ENCODE peak calls at places on chromosomes 13 and 19, in seven cellular contexts. C, I, J, Z, E, F and R are unnamed samples.

GRCh38 chr19:40013991-40014390 is 17.1 kb downstream of the ZNF546 start:
- DNase-seq in C (no peak), I (no peak), J (no peak), Z (no peak), E (no peak), F (no peak), R (no peak)

GRCh38 chr13:76864259-76864658 is 21.9 kb downstream of the KCTD12 start:
- DNase-seq in C (no peak), I (no peak), J (no peak), Z (no peak), E (no peak), F (no peak), R (no peak)

GRCh38 chr19:49374665-49375434 is 11.2 kb downstream of the DKKL1 start:
- DNase-seq in C (no peak), I (no peak), J (no peak), Z (no peak), E (no peak), F (no peak), R (no peak)

GRCh38 chr19:50377051-50377441 is 789 bp downstream of the NR1H2 start:
- DNase-seq in C (no peak), I (no peak), J (peak), Z (peak), E (no peak), F (peak), R (no peak)

GRCh38 chr13:25380082-25380481 is 8.3 kb downstream of the ATP8A2 start:
- DNase-seq in C (no peak), I (no peak), J (no peak), Z (no peak), E (no peak), F (no peak), R (peak)

GRCh38 chr19:53455828-53456227 is 11.7 kb upstream of the ZNF813 start:
- DNase-seq in C (no peak), I (no peak), J (no peak), Z (no peak), E (no peak), F (no peak), R (no peak)

GRCh38 chr13:60165391-60166099 is 1.8 kb upstream of the DIAPH3 start:
- DNase-seq in C (no peak), I (no peak), J (no peak), Z (no peak), E (no peak), F (no peak), R (no peak)

GRCh38 chr13:95644611-95645052 is at the start of gene DZIP1:
- DNase-seq in C (peak), I (peak), J (peak), Z (no peak), E (peak), F (peak), R (no peak)

GRCh38 chr13:27442797-27443196 is 7.6 kb downstream of the MTIF3 start:
- DNase-seq in C (no peak), I (no peak), J (no peak), Z (no peak), E (no peak), F (no peak), R (no peak)

GRCh38 chr19:38375748-38376147 is 1.4 kb downstream of the PSMD8 start:
- DNase-seq in C (no peak), I (no peak), J (no peak), Z (no peak), E (no peak), F (no peak), R (no peak)

GRCh38 chr13:50275392-50276063 is 260.3 kb downstream of the KCNRG start:
- DNase-seq in C (no peak), I (no peak), J (no peak), Z (no peak), E (no peak), F (no peak), R (no peak)

GRCh38 chr19:35046461-35046860 is 4.9 kb downstream of the HPN start:
- DNase-seq in C (no peak), I (no peak), J (no peak), Z (no peak), E (no peak), F (no peak), R (no peak)

GRCh38 chr19:37594982-37595382 is 306 bp downstream of the ZNF540 start:
- DNase-seq in C (peak), I (peak), J (peak), Z (peak), E (peak), F (peak), R (peak)

GRCh38 chr19:38744298-38744681 is at the start of gene CAPN12:
- DNase-seq in C (no peak), I (no peak), J (no peak), Z (no peak), E (no peak), F (no peak), R (no peak)

GRCh38 chr13:51435002-51435578 is 17.7 kb downstream of the INTS6 start:
- DNase-seq in C (no peak), I (no peak), J (no peak), Z (peak), E (no peak), F (no peak), R (peak)

GRCh38 chr13:110044521-110045200 is 258.3 kb upstream of the IRS2 start:
- DNase-seq in C (no peak), I (no peak), J (no peak), Z (no peak), E (peak), F (no peak), R (no peak)